ENCODE peak calls at places on chromosome 4, in eight cellular contexts. H is caudate nucleus; T is HEK293T; V is stimulated activated CD4-positive, alpha-beta T cell treated with anti-CD3 and anti-CD28 coated beads, Interleukin-12 subunit alpha, Interleukin-12 subunit beta, amount 100 ng/mL, for 4 hours; X is ACHN; D is iPS-NIHi11; U is Jurkat, Clone E6-1; A is NCI-H1417. K is an unnamed sample.

GRCh38 chr4:107467461-107467860 is 252.6 kb downstream of the PAPSS1 start:
- DNase-seq in X (no peak), T (no peak), D (no peak), V (no peak), H (no peak), U (no peak), A (no peak), K (no peak)

GRCh38 chr4:175090116-175090515 is 172.0 kb downstream of the ADAM29 start:
- DNase-seq in T (no peak), H (no peak), D (no peak), X (no peak), U (no peak), V (no peak), A (no peak), K (peak)

GRCh38 chr4:118139241-118139640 is 105.0 kb downstream of the NDST3 start:
- DNase-seq in U (no peak), T (no peak), V (no peak), X (no peak), A (no peak), H (no peak), D (no peak), K (no peak)

GRCh38 chr4:8642651-8643321 is 50.2 kb downstream of the CPZ start:
- DNase-seq in A (no peak), T (no peak), U (no peak), H (no peak), X (no peak), V (no peak), D (no peak), K (no peak)

GRCh38 chr4:99800332-99801004 is 16.2 kb upstream of the DAPP1 start:
- DNase-seq in A (no peak), D (no peak), V (no peak), H (no peak), U (no peak), X (no peak), T (no peak), K (no peak)

GRCh38 chr4:73822812-73823480 is 13.5 kb upstream of the CXCL6 start:
- DNase-seq in U (no peak), H (no peak), D (no peak), A (no peak), T (no peak), X (no peak), V (no peak), K (no peak)

GRCh38 chr4:25818293-25819240 is 44.2 kb downstream of the SEL1L3 start:
- DNase-seq in H (no peak), X (no peak), U (no peak), V (no peak), T (no peak), D (no peak), A (no peak), K (no peak)

GRCh38 chr4:2252530-2252924 is 9.4 kb downstream of the MXD4 start:
- DNase-seq in D (peak), V (no peak), U (no peak), H (no peak), A (no peak), T (no peak), X (no peak), K (no peak)

GRCh38 chr4:56764206-56764605 is 57.3 kb downstream of the SPINK2 start:
- DNase-seq in D (no peak), H (no peak), V (no peak), U (no peak), T (no peak), X (no peak), A (no peak), K (no peak)

GRCh38 chr4:184424993-184425758 is 49.2 kb downstream of the IRF2 start:
- DNase-seq in T (no peak), V (no peak), D (no peak), X (no peak), H (no peak), U (no peak), A (no peak), K (no peak)

GRCh38 chr4:148692242-148692641 is 250.0 kb upstream of the NR3C2 start:
- DNase-seq in A (no peak), X (no peak), V (no peak), T (no peak), D (no peak), H (no peak), U (no peak), K (no peak)

GRCh38 chr4:76074468-76074867 is at the start of gene ART3:
- DNase-seq in A (no peak), H (no peak), D (no peak), X (no peak), V (no peak), T (no peak), U (no peak), K (no peak)

GRCh38 chr4:114251020-114251419 is 271.6 kb upstream of the ARSJ start:
- DNase-seq in X (no peak), T (no peak), D (no peak), H (no peak), U (no peak), V (no peak), A (no peak), K (no peak)

GRCh38 chr4:1193206-1194027 is 21.0 kb upstream of the SPON2 start:
- DNase-seq in D (peak), U (no peak), H (no peak), V (no peak), A (no peak), T (no peak), X (no peak), K (no peak)

GRCh38 chr4:2856266-2856665 is 12.6 kb downstream of the ADD1 start:
- DNase-seq in D (no peak), A (no peak), U (no peak), X (no peak), V (no peak), H (no peak), T (no peak), K (no peak)

GRCh38 chr4:184845367-184846011 is 19.7 kb upstream of the ACSL1 start:
- DNase-seq in V (no peak), X (no peak), T (no peak), A (no peak), D (no peak), U (no peak), H (no peak), K (no peak)